ENCODE peak calls at places on chromosomes 5 and 9, in six cellular contexts. J is endothelial cell of umbilical vein, N is breast epithelium, G is uterus, Z is ovary, Q is heart left ventricle. Y is an unnamed sample.

GRCh38 chr5:98769256-98770157 is 4.0 kb upstream of the RGMB start:
- DNase-seq in J (peak; percentile 59), N (no peak), G (peak; percentile 42), Z (peak; percentile 51), Q (peak; percentile 64), Y (no peak)

GRCh38 chr5:5421149-5421960 is 1.1 kb upstream of the ICE1 start:
- DNase-seq in J (peak; percentile 2), N (no peak), G (no peak), Z (no peak), Q (no peak), Y (no peak)

GRCh38 chr9:104856413-104856941 is 71.5 kb downstream of the ABCA1 start:
- DNase-seq in J (no peak), N (no peak), G (no peak), Z (no peak), Q (no peak), Y (no peak)

GRCh38 chr5:136194611-136195010 is 1.6 kb upstream of the SMIM32 start:
- DNase-seq in J (no peak), N (no peak), G (no peak), Z (no peak), Q (no peak), Y (no peak)

GRCh38 chr5:127555826-127556225 is 38.4 kb downstream of the PRRC1 start:
- DNase-seq in J (no peak), N (no peak), G (no peak), Z (no peak), Q (no peak), Y (no peak)

GRCh38 chr9:124271660-124272059 is 13.9 kb downstream of the NEK6 start:
- DNase-seq in J (no peak), N (no peak), G (no peak), Z (no peak), Q (no peak), Y (no peak)

GRCh38 chr5:78102498-78102897 is 192.0 kb downstream of the AP3B1 start:
- DNase-seq in J (no peak), N (no peak), G (no peak), Z (no peak), Q (no peak), Y (no peak)

GRCh38 chr9:107483666-107484065 is 5.9 kb downstream of the KLF4 start:
- DNase-seq in J (no peak), N (no peak), G (no peak), Z (no peak), Q (no peak), Y (no peak)

GRCh38 chr9:74803366-74804017 is 84.2 kb downstream of the TRPM6 start:
- DNase-seq in J (no peak), N (no peak), G (no peak), Z (no peak), Q (no peak), Y (no peak)

GRCh38 chr9:15222313-15222712 is 84.7 kb downstream of the TTC39B start:
- DNase-seq in J (no peak), N (no peak), G (no peak), Z (no peak), Q (no peak), Y (no peak)

GRCh38 chr9:73423891-73424290 is 272.2 kb downstream of the ANXA1 start:
- DNase-seq in J (no peak), N (no peak), G (no peak), Z (no peak), Q (no peak), Y (no peak)

GRCh38 chr9:137240321-137240840 is 706 bp upstream of the TUBB4B start:
- DNase-seq in J (peak; percentile 75), N (peak; percentile 72), G (peak; percentile 83), Z (peak; percentile 81), Q (peak; percentile 93), Y (peak; percentile 54)

GRCh38 chr9:123686131-123686848 is 243.6 kb downstream of the DENND1A start:
- DNase-seq in J (peak; percentile 19), N (no peak), G (no peak), Z (no peak), Q (no peak), Y (peak; percentile 33)

GRCh38 chr5:125668904-125669303 is 754.3 kb upstream of the GRAMD2B start:
- DNase-seq in J (peak; percentile 10), N (no peak), G (no peak), Z (no peak), Q (no peak), Y (no peak)

GRCh38 chr5:60184599-60184998 is 291.1 kb upstream of the PDE4D start:
- DNase-seq in J (no peak), N (no peak), G (no peak), Z (no peak), Q (no peak), Y (no peak)

DNA sequence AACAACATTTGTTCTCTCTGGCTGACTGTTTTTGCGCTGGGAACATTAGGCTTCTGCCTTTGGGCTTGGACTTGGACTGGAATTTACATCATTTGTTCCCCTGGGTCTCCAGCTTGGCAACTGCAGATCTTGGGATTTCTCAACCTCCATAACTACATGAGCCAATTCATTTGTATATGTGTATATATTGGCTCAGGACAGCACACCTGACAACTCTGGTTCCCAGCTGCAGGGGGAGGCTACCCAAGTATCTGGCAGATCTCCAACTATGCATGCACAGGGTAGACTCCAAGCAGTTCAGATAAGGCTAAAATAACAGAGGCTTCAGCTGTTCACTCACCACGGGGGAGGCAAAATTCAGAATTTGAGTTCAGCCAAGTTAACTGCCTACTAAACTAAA is 31.6 kb upstream of the F2RL1 start:
- DNase-seq in J (peak; percentile 88), N (peak; percentile 29), G (peak; percentile 43), Z (peak; percentile 39), Q (no peak), Y (no peak)
- H3K27ac ChIP-seq in J (peak overlapping the region; percentile 76), N (peak overlapping the region; percentile 52), G (no peak overlapping the region), Z (no peak overlapping the region), Q (peak overlapping the region; percentile 69), Y (no peak overlapping the region)

GRCh38 chr9:84294551-84294950 is 46.0 kb downstream of the SLC28A3 start:
- DNase-seq in J (no peak), N (no peak), G (no peak), Z (no peak), Q (no peak), Y (no peak)

GRCh38 chr9:84296146-84296843 is 44.3 kb downstream of the SLC28A3 start:
- DNase-seq in J (no peak), N (no peak), G (no peak), Z (no peak), Q (no peak), Y (no peak)

GRCh38 chr9:84297162-84297821 is 43.3 kb downstream of the SLC28A3 start:
- DNase-seq in J (no peak), N (no peak), G (no peak), Z (no peak), Q (no peak), Y (no peak)

DNA sequence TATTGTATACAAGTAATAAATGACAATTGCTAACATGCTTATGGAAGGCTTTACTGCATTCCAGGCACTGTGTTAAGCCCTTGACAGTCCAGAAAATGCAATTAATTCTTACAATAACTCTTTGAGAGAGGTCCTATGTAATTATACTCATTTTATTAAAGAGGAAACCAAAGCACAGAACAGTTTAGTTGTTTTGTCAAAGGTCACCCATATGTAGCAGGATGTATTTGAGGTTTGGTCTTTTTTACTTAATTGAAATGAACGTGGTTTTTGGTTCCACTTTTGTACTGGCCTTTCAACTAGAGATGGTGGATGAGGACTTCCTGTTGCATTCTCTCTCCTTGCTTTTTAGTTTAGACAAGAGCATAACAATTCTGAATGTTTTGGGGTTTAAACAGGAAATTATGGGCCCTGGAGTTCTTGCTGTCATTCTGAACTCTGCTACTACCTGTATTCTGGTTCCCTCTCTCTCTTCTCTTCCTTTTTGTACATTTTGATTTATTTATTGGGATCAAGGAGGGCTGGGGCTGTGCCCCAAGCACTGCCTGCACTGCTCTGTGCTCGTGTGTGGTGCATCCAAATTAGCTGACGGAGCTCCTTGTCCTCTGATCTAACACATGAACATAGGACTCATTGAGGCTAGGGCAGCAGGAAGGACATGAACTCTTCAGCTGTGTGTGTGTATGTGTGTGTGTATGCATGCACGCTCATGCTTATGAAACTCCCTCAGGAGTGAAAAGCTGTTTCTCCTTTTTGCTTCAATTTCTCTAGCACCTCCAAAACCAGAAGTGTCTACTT is 47.4 kb downstream of the SLC28A3 start:
- DNase-seq in J (no peak), N (no peak), G (no peak), Z (no peak), Q (no peak), Y (no peak)
- TF ChIP-seq POLR2A in J (no peak), N (no peak), G (no peak), Z (no peak), Q (no peak), Y (no peak)

GRCh38 chr5:143396353-143396940 is 7.0 kb downstream of the NR3C1 start:
- DNase-seq in J (peak; percentile 13), N (no peak), G (no peak), Z (no peak), Q (no peak), Y (no peak)
- H3K4me1 ChIP-seq in J (peaks cover 53% of the 10 kb centered on the region), N (peaks cover 3% of the 10 kb centered on the region), G (no peaks in the 10 kb centered on the region), Z (peaks cover 10% of the 10 kb centered on the region), Q (peaks cover 100% of the 10 kb centered on the region), Y (peaks cover 2% of the 10 kb centered on the region)

GRCh38 chr9:69173497-69173890 is 583 bp upstream of the TJP2 start:
- DNase-seq in J (peak; percentile 68), N (no peak), G (no peak), Z (no peak), Q (no peak), Y (no peak)
- H3K27ac ChIP-seq in J (peak overlapping the region; percentile 81), N (peak overlapping the region; percentile 68), G (peak overlapping the region; percentile 78), Z (peak overlapping the region; percentile 72), Q (peak overlapping the region; percentile 89), Y (peak overlapping the region; percentile 39)

DNA sequence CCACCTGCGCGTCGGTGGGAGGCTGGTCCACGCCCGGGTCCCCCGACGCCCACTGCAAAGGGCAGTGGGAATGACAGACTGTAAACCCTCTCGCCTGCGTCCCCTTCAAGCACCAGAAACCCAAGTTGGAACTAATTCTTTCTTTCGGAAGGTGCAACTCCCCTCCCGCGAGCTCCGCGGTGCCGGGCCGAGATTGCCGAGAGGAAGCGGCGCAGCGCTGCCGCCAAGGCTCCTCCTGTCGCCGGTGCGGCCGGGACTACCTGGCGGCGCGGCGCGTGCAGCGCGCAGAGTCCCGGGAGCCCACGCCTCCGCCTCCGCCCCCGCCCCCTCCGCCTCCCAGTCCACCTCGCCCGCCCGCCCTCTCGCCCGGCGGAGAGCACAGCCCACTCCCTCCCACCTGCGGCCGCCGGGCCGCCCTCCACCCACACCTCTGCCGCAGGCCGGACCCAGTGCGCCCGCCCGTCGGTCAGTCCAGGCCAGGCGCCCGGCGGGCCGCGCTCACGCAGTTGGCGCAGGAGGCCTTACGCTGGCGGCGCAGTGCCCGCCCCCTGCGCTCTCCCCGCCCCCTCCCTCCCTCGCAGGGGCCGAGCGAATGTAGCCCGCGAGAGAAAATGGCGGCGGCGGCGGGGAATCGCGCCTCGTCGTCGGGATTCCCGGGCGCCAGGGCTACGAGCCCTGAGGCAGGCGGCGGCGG is at the start of gene MAP3K1:
- DNase-seq in J (peak; percentile 71), N (peak; percentile 77), G (peak; percentile 79), Z (peak; percentile 71), Q (peak; percentile 92), Y (peak; percentile 90)
- TF ChIP-seq POLR2A in J (no peak), N (peak; percentile 40), G (no peak), Z (no peak), Q (no peak), Y (peak; percentile 42)

DNA sequence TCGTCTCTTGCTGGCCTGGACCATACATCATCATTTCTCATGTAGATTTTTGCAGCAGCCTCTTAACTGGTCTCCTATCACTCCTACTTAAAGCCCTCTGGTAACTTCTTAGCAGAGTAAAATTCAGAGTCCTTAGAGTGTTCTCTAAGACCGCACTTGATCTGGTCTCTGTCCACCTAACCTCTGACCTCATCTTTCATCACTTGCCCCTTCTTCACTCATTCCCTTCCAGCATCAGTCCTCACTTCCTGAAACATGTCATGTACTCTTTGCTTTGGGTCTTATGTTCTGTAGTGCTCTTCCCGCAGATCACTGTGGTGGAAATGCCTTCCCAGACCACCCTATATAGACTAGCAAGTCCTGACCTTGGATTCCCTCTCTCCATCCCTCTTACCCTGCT is 9.8 kb downstream of the LARP1 start:
- DNase-seq in J (no peak), N (no peak), G (no peak), Z (no peak), Q (no peak), Y (no peak)
- H3K4me1 ChIP-seq in J (peaks cover 7% of the 10 kb centered on the region), N (no peaks in the 10 kb centered on the region), G (peaks cover 16% of the 10 kb centered on the region), Z (peaks cover 33% of the 10 kb centered on the region), Q (peaks cover 84% of the 10 kb centered on the region), Y (peaks cover 6% of the 10 kb centered on the region)

GRCh38 chr9:38227061-38227540 is 158.1 kb upstream of the SHB start:
- DNase-seq in J (peak; percentile 61), N (peak; percentile 84), G (peak; percentile 25), Z (no peak), Q (peak; percentile 66), Y (peak; percentile 28)
- H3K27ac ChIP-seq in J (no peak overlapping the region), N (peak overlapping the region; percentile 62), G (no peak overlapping the region), Z (no peak overlapping the region), Q (no peak overlapping the region), Y (no peak overlapping the region)